ENCODE peak calls at places on chromosomes 5 and 9, in seven cellular contexts. G is H1; O is PC-3; D is psoas muscle; Q is mesenchymal stem cell; W is CD8-positive, alpha-beta T cell; P is MG63. Z is an unnamed sample. For H3K27me3 and H3K9me3, the result is how much of the 10 kb centered on the place peaks cover.

GRCh38 chr5:9183306-9183705 is 362.6 kb downstream of the SEMA5A start:
- DNase-seq in G (no peak), Q (no peak), W (no peak), O (no peak), P (no peak), D (no peak), Z (no peak)

GRCh38 chr9:8781447-8781846 is 981.9 kb upstream of the DMAC1 start:
- DNase-seq in G (no peak), W (no peak), Q (no peak), P (no peak), O (no peak), D (no peak), Z (no peak)

GRCh38 chr5:53246042-53246836 is 136.7 kb upstream of the MOCS2 start:
- DNase-seq in Q (peak), P (peak), O (peak), W (no peak), G (no peak), D (no peak), Z (no peak)

GRCh38 chr5:149588947-149589346 is 7.6 kb downstream of the ARHGEF37 start:
- DNase-seq in O (no peak), W (no peak), G (no peak), D (no peak), Q (no peak), P (no peak), Z (no peak)

GRCh38 chr9:4548796-4549725 is 58.8 kb downstream of the SLC1A1 start:
- DNase-seq in G (no peak), D (peak), W (no peak), O (peak), P (no peak), Q (no peak), Z (peak)

GRCh38 chr9:115733736-115734135 is 419.9 kb upstream of the PAPPA start:
- DNase-seq in W (no peak), P (no peak), D (no peak), Q (peak), G (no peak), O (no peak), Z (no peak)

GRCh38 chr5:53019320-53019719 is 30.2 kb downstream of the ITGA2 start:
- DNase-seq in W (no peak), P (peak), D (no peak), G (no peak), Q (peak), O (peak), Z (no peak)

GRCh38 chr9:116959775-116960174 is 272.7 kb downstream of the TRIM32 start:
- DNase-seq in O (no peak), Q (peak), D (no peak), P (peak), G (no peak), W (no peak), Z (peak)

GRCh38 chr5:148794729-148795590 is 31.5 kb upstream of the ADRB2 start:
- DNase-seq in D (no peak), P (no peak), W (no peak), Q (peak), G (no peak), O (peak), Z (no peak)

GRCh38 chr5:107469485-107469884 is 201.3 kb downstream of the EFNA5 start:
- DNase-seq in Q (peak), D (no peak), G (no peak), P (no peak), W (no peak), O (peak), Z (no peak)

GRCh38 chr9:113160571-113160970 is 9.8 kb downstream of the SLC31A2 start:
- DNase-seq in D (no peak), G (peak), O (no peak), P (no peak), Q (no peak), W (no peak), Z (no peak)

GRCh38 chr9:86287013-86287412 is 4.7 kb upstream of the ISCA1 start:
- DNase-seq in P (no peak), D (no peak), O (peak), G (no peak), W (no peak), Q (peak), Z (peak)

GRCh38 chr9:3361115-3361514 is 164.7 kb downstream of the RFX3 start:
- DNase-seq in O (no peak), Q (no peak), P (no peak), G (no peak), W (no peak), D (no peak), Z (no peak)

GRCh38 chr9:9846538-9846937 is 766.3 kb downstream of the PTPRD start:
- DNase-seq in G (no peak), P (no peak), D (no peak), W (no peak), O (no peak), Q (no peak), Z (no peak)

GRCh38 chr9:125747053-125747764 is at the start of gene PBX3:
- DNase-seq in O (peak), P (peak), W (peak), D (peak), G (no peak), Q (peak), Z (peak)

GRCh38 chr9:133492061-133493021 is 13.4 kb upstream of the SLC2A6 start:
- DNase-seq in Q (no peak), O (no peak), P (peak), W (no peak), G (no peak), D (no peak), Z (no peak)

GRCh38 chr5:124986667-124987066 is 240.2 kb upstream of the ZNF608 start:
- DNase-seq in O (peak), D (no peak), G (no peak), Q (no peak), P (no peak), W (no peak), Z (no peak)

GRCh38 chr5:170357853-170358497 is 31.2 kb downstream of the KCNMB1 start:
- DNase-seq in Q (no peak), D (peak), G (no peak), O (no peak), W (no peak), P (no peak), Z (peak)

GRCh38 chr5:63374085-63374484 is 588.2 kb downstream of the HTR1A start:
- DNase-seq in W (no peak), P (no peak), G (no peak), Q (no peak), D (no peak), O (no peak), Z (no peak)

GRCh38 chr5:91101777-91102379 is 281.2 kb downstream of the ARRDC3 start:
- DNase-seq in G (peak), W (peak), P (peak), O (peak), Q (peak), D (peak), Z (peak)

GRCh38 chr5:150624334-150625163 is 15.9 kb upstream of the SYNPO start:
- DNase-seq in P (no peak), O (no peak), D (peak), Q (no peak), W (no peak), G (no peak), Z (no peak)

GRCh38 chr5:154157483-154158378 is 32.8 kb upstream of the GALNT10 start:
- DNase-seq in Q (no peak), W (no peak), G (no peak), P (peak), O (no peak), D (no peak), Z (no peak)

GRCh38 chr5:79513519-79514390 is at the start of gene HOMER1:
- DNase-seq in Q (peak), O (peak), G (no peak), P (peak), W (peak), D (peak), Z (peak)

GRCh38 chr5:52632281-52632680 is 155.4 kb upstream of the ITGA1 start:
- DNase-seq in Q (no peak), P (no peak), G (no peak), W (no peak), O (no peak), D (no peak), Z (no peak)

GRCh38 chr5:511476-511875 is 12.8 kb downstream of the SLC9A3 start:
- DNase-seq in O (no peak), D (no peak), G (no peak), W (no peak), Q (no peak), P (no peak), Z (no peak)

GRCh38 chr5:58887721-58888409 is 305.0 kb downstream of the RAB3C start:
- DNase-seq in P (peak), W (no peak), D (peak), Q (peak), O (no peak), G (no peak), Z (peak)

GRCh38 chr5:132497488-132497997 is 7.0 kb upstream of the IRF1 start:
- DNase-seq in P (peak), W (peak), D (peak), G (no peak), Q (peak), O (peak), Z (no peak)

GRCh38 chr9:123360161-123361085 is 4.4 kb downstream of the CRB2 start:
- DNase-seq in W (no peak), G (peak), P (no peak), Q (peak), O (no peak), D (no peak), Z (no peak)

GRCh38 chr5:142000709-142001484 is 11.9 kb downstream of the GNPDA1 start:
- DNase-seq in P (peak), W (no peak), O (peak), Q (peak), D (no peak), G (no peak), Z (peak)

GRCh38 chr5:8068078-8068477 is 199.1 kb downstream of the MTRR start:
- DNase-seq in O (no peak), W (no peak), G (no peak), P (no peak), Q (no peak), D (no peak), Z (no peak)

GRCh38 chr9:96232539-96233241 is 69.3 kb downstream of the HSD17B3 start:
- DNase-seq in P (peak), G (no peak), O (peak), W (peak), Q (peak), D (peak), Z (peak)

GRCh38 chr9:36053971-36054370 is 17.3 kb downstream of the RECK start:
- DNase-seq in Q (peak), D (no peak), W (no peak), P (no peak), O (no peak), G (no peak), Z (no peak)

GRCh38 chr5:37921452-37921851 is 81.6 kb upstream of the GDNF start:
- DNase-seq in P (no peak), Q (no peak), O (no peak), D (no peak), G (no peak), W (no peak), Z (no peak)

GRCh38 chr5:37915078-37915736 is 75.4 kb upstream of the GDNF start:
- DNase-seq in O (no peak), D (no peak), P (no peak), W (no peak), G (no peak), Q (no peak), Z (no peak)

GRCh38 chr5:37916525-37916924 is 76.7 kb upstream of the GDNF start:
- DNase-seq in Q (no peak), W (no peak), P (no peak), G (no peak), D (no peak), O (no peak), Z (no peak)

DNA sequence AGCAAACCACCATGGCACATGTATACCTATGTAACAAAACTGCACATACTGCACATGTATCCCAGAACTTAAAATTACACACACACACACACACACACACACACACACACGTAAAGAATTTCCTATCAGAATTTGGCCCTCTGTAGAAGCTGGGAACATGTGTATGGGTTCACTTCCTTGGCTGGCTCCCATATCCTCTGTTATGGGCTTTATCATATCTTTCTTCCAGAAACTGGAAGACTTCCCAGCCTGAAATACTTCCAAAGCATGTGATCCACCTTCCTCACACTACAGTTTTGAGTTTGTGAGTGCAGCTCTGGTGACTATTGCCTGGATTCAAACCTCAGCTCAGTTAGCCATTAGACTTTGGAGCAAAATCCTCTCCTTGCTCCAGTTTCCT is 78.6 kb upstream of the GDNF start:
- DNase-seq in P (no peak), W (no peak), G (no peak), Q (no peak), D (no peak), O (no peak), Z (peak)
- H3K27me3 ChIP-seq in P (under half), W (under half), G (under half), Q (half or more), D (under half), O (half or more), Z (under half)

DNA sequence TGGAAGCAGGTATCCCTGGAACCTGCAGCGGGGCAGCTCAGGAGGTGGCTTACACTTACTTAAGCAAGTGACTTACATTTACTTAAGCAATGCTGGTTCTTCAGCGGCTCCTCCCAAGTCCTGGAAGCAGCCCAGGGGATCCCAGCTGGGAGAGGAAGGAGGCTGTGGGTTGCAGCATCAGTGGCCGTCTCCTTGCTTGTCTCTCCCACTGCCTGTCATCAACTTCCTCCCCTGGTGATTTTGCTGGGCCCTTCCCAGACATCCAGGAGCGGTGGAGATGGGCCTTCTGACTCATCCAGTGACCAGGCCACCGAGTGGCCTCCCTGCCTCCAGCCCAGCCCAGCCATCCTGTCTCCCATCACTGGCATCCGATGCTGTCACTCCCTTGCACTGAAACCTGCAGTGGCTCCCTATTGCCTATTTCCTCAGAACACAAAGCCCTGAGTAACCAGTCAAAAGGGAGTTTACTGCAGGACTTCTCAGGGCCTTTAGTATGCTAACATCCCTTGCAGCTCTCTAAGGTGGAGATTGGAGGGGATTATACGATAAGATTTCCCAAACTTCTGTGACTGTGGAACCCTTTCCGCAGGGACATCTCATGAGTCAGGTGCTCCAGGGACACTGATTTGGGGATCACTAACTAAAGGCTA is 155.9 kb upstream of the PHYKPL start:
- DNase-seq in G (no peak), Q (peak), P (peak), D (peak), W (no peak), O (no peak), Z (no peak)
- H3K9me3 ChIP-seq in G (under half), Q (under half), P (under half), D (under half), W (under half), O (under half), Z (under half)

GRCh38 chr9:74499770-74500583 is 2.8 kb downstream of the RORB start:
- DNase-seq in D (no peak), G (no peak), W (no peak), O (no peak), P (no peak), Q (no peak), Z (no peak)

GRCh38 chr9:74498616-74499095 is 1.5 kb downstream of the RORB start:
- DNase-seq in D (no peak), O (no peak), G (no peak), W (no peak), P (no peak), Q (no peak), Z (no peak)

GRCh38 chr9:74497750-74498615 is 848 bp downstream of the RORB start:
- DNase-seq in W (no peak), O (no peak), P (peak), D (peak), G (no peak), Q (peak), Z (no peak)

GRCh38 chr9:74500584-74500924 is 3.4 kb downstream of the RORB start:
- DNase-seq in W (no peak), Q (no peak), D (no peak), O (no peak), G (no peak), P (no peak), Z (no peak)

GRCh38 chr9:74499111-74499601 is 2.0 kb downstream of the RORB start:
- DNase-seq in O (no peak), P (no peak), G (no peak), D (no peak), Q (no peak), W (no peak), Z (no peak)
- H3K27me3 ChIP-seq in O (under half), P (under half), G (under half), D (under half), Q (half or more), W (under half), Z (under half)

DNA sequence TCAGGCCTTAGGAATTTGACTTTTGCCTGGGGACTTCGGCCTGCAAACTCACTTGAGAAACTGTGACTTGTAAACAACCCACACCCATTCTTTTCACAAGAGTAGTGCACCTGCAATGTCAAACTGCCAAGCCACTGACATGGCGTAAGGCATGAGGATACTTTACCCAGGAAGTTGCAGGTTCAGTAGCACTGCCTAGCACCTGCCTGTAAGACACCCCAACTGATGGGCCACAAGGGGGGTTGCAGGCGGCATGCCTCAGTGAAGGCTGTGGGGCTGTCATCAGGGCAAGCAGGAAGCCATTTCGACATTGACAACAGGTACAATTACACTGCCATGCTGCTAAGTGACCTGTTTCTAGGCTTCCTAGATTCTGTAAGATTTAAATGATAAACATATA is 41.3 kb upstream of the RASGEF1C start:
- DNase-seq in W (no peak), Q (no peak), D (no peak), G (no peak), P (no peak), O (no peak), Z (no peak)
- H3K9me3 ChIP-seq in W (under half), Q (half or more), D (half or more), G (under half), P (under half), O (under half), Z (under half)